ENCODE peak calls at places on chromosomes 5 and 9, in five cellular contexts. B is body of pancreas, Q is osteoblast, N is heart left ventricle, Z is OCI-LY7. I is an unnamed sample. For H3K4me1, the result is how much of the 10 kb centered on the place peaks cover.

GRCh38 chr9:18046068-18046467 is 427.9 kb upstream of the ADAMTSL1 start:
- DNase-seq in Q (no peak), B (no peak), Z (no peak), N (no peak), I (no peak)

GRCh38 chr5:90022711-90023053 is 386.9 kb downstream of the CETN3 start:
- DNase-seq in N (no peak), Q (no peak), Z (no peak), B (no peak), I (no peak)

GRCh38 chr9:85319946-85320345 is 421.8 kb downstream of the AGTPBP1 start:
- DNase-seq in Q (no peak), B (no peak), Z (no peak), N (no peak), I (no peak)

GRCh38 chr5:71586052-71586940 is 844 bp upstream of the MCCC2 start:
- DNase-seq in Q (no peak), B (no peak), Z (peak), N (no peak), I (peak)

GRCh38 chr5:123037104-123037418 is 536 bp upstream of the PPIC start:
- DNase-seq in N (no peak), Q (no peak), B (no peak), Z (no peak), I (no peak)

GRCh38 chr9:112819635-112820496 is 69.3 kb downstream of the SNX30 start:
- DNase-seq in Q (peak), N (peak), Z (peak), B (peak), I (peak)

GRCh38 chr9:38024036-38024681 is 44.9 kb downstream of the SHB start:
- DNase-seq in B (no peak), Q (peak), Z (no peak), N (no peak), I (no peak)

GRCh38 chr5:179914032-179914755 is 6.5 kb upstream of the TBC1D9B start:
- DNase-seq in B (no peak), N (no peak), Q (peak), Z (peak), I (no peak)

GRCh38 chr9:34426340-34427074 is 31.9 kb downstream of the FAM219A start:
- DNase-seq in Z (no peak), Q (no peak), N (no peak), B (no peak), I (no peak)

GRCh38 chr5:128111818-128112448 is 28.4 kb downstream of the SLC12A2 start:
- DNase-seq in B (no peak), Q (peak), N (no peak), Z (no peak), I (no peak)

GRCh38 chr5:179310439-179311090 is 34.7 kb downstream of the ADAMTS2 start:
- DNase-seq in Z (no peak), Q (peak), B (no peak), N (peak), I (no peak)

GRCh38 chr5:91535508-91535907 is 152.4 kb upstream of the ARRDC3 start:
- DNase-seq in Q (no peak), B (no peak), N (no peak), Z (no peak), I (no peak)

GRCh38 chr5:169710675-169711074 is 73.6 kb downstream of the DOCK2 start:
- DNase-seq in Z (no peak), N (no peak), B (no peak), Q (no peak), I (peak)

GRCh38 chr5:151298465-151298864 is 5.1 kb downstream of the SLC36A3 start:
- DNase-seq in Z (no peak), N (no peak), Q (no peak), B (no peak), I (no peak)

GRCh38 chr9:121277518-121278275 is 9.7 kb downstream of the GSN start:
- DNase-seq in N (no peak), Q (peak), Z (no peak), B (no peak), I (no peak)

GRCh38 chr9:125153712-125154367 is 10.5 kb upstream of the SCAI start:
- DNase-seq in Q (no peak), Z (no peak), N (no peak), B (no peak), I (no peak)

GRCh38 chr5:43161244-43161643 is 30.8 kb upstream of the NIM1K start:
- DNase-seq in N (no peak), Q (no peak), B (no peak), Z (no peak), I (no peak)

GRCh38 chr5:135670588-135670987 is 91.8 kb upstream of the CXCL14 start:
- DNase-seq in Q (no peak), Z (no peak), B (no peak), N (no peak), I (no peak)

GRCh38 chr9:81669011-81669739 is 20.2 kb downstream of the TLE1 start:
- DNase-seq in Q (peak), B (no peak), N (no peak), Z (no peak), I (no peak)

GRCh38 chr5:20972419-20972925 is 984.5 kb upstream of the CDH18 start:
- DNase-seq in Z (no peak), B (peak), Q (no peak), N (peak), I (peak)

GRCh38 chr5:32021771-32022170 is 152.3 kb downstream of the GOLPH3 start:
- DNase-seq in N (no peak), B (no peak), Q (no peak), Z (no peak), I (peak)

GRCh38 chr5:32018476-32019436 is 155.4 kb downstream of the GOLPH3 start:
- DNase-seq in N (no peak), B (no peak), Q (no peak), Z (peak), I (no peak)

GRCh38 chr5:32023816-32024215 is 150.3 kb downstream of the GOLPH3 start:
- DNase-seq in N (no peak), Z (no peak), B (no peak), Q (no peak), I (no peak)

GRCh38 chr5:32020271-32020670 is 153.8 kb downstream of the GOLPH3 start:
- DNase-seq in B (no peak), N (no peak), Z (peak), Q (no peak), I (no peak)

DNA sequence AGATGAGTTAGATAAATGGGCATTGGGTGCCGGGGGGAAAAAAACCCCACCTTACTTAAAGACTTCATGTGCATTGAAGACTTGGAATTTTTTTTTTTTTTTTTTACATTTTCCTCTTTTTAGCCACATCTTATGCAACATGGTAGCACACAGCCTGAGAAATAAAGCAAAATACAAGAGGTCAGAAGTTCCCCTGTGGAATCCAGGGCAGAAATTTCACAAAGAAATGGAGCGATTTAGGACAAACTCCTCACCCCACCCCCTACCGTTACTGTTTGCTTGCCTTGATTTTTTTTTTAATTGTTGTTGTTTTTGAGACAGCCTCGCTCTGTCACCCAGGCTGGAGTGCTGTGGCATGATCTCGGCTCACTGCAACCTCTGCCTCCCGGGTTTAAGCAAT is 153.1 kb downstream of the GOLPH3 start:
- DNase-seq in B (no peak), Z (no peak), Q (no peak), N (no peak), I (no peak)
- H3K27ac ChIP-seq in B (no peak), Z (no peak), Q (no peak), N (no peak), I (peak)

GRCh38 chr5:56851258-56851941 is 36.1 kb downstream of the MAP3K1 start:
- DNase-seq in B (peak), Q (no peak), Z (no peak), N (no peak), I (no peak)
- H3K4me1 ChIP-seq in B (half or more), Q (under half), Z (under half), N (half or more), I (under half)

GRCh38 chr5:167835146-167835545 is 456.3 kb upstream of the WWC1 start:
- DNase-seq in Q (peak), Z (no peak), B (no peak), N (no peak), I (no peak)

GRCh38 chr5:167827766-167828165 is 463.7 kb upstream of the WWC1 start:
- DNase-seq in B (no peak), Z (no peak), N (no peak), Q (no peak), I (no peak)

GRCh38 chr5:167839065-167839464 is 452.4 kb upstream of the WWC1 start:
- DNase-seq in N (no peak), Q (no peak), Z (no peak), B (no peak), I (no peak)

GRCh38 chr5:167837127-167837526 is 454.3 kb upstream of the WWC1 start:
- DNase-seq in Q (peak), B (no peak), N (no peak), Z (no peak), I (no peak)

GRCh38 chr5:167833456-167833855 is 458.0 kb upstream of the WWC1 start:
- DNase-seq in Q (no peak), Z (no peak), B (no peak), N (no peak), I (no peak)
- TF ChIP-seq CTCF in Q (no peak), Z (no peak), B (no peak), N (no peak), I (no peak)

DNA sequence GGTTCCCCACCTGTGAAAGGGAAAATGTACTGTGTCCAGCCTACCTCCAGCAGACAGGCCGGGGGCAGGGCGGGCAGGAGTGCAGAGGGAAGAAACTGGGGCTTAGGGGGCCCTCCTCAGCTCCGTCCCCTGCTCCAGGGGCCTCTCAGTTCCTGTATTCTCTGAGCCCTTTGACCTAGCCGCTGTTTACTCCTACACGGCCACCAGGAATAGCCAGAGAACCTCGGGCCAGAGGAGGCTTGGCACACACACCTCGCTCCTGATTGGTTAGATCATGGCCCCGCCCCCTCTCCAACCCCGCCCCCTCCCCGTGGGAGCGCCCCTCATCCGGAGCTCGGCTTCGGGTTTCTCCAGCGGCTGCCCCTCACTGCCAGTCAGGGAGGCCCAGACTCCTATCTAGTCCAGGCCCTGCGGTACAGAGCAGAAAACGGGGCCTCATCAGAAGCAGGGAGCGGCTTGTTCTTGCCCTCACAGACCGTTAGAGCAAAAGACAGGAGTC is 2.2 kb downstream of the ST6GALNAC6 start:
- DNase-seq in B (peak), Z (peak), N (peak), Q (peak), I (peak)
- H3K27ac ChIP-seq in B (peak), Z (no peak), N (peak), Q (peak), I (peak)

GRCh38 chr9:117718701-117719100 is 14.5 kb downstream of the TLR4 start:
- DNase-seq in B (no peak), N (no peak), Q (no peak), Z (no peak), I (no peak)
- H3K4me1 ChIP-seq in B (under half), N (half or more), Q (under half), Z (under half), I (under half)

DNA sequence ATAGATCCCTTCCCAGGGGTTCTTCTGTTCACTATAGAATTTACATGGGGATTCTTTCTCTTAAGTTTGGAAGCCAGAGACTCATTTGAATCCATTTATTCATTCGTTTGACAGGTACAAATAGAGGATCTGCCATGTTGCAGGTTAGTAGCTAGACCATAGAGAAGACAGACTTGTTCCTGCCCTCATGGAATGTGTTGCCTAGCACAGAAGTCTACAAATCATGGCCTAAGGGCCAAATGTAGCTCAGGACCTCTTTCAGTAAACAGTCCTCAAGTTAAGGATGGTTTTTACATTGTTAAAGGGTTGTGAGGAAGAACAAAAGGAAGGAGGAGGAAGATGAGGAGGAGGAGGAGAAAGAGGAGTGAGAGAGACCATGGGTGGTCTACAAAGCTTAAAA is 114.7 kb upstream of the SLC44A1 start:
- DNase-seq in N (no peak), Z (no peak), B (no peak), Q (no peak), I (no peak)
- TF ChIP-seq CTCF in N (no peak), Z (no peak), B (no peak), Q (no peak), I (no peak)

GRCh38 chr9:110936719-110937452 is 101.4 kb downstream of the LPAR1 start:
- DNase-seq in N (no peak), Q (peak), B (no peak), Z (no peak), I (no peak)

GRCh38 chr9:110933350-110934001 is 104.8 kb downstream of the LPAR1 start:
- DNase-seq in B (no peak), Q (no peak), Z (no peak), N (no peak), I (no peak)

GRCh38 chr9:110939053-110939452 is 99.2 kb downstream of the LPAR1 start:
- DNase-seq in Z (no peak), N (no peak), B (no peak), Q (no peak), I (no peak)

GRCh38 chr9:110935829-110936228 is 102.4 kb downstream of the LPAR1 start:
- DNase-seq in N (no peak), Q (no peak), Z (no peak), B (no peak), I (no peak)

DNA sequence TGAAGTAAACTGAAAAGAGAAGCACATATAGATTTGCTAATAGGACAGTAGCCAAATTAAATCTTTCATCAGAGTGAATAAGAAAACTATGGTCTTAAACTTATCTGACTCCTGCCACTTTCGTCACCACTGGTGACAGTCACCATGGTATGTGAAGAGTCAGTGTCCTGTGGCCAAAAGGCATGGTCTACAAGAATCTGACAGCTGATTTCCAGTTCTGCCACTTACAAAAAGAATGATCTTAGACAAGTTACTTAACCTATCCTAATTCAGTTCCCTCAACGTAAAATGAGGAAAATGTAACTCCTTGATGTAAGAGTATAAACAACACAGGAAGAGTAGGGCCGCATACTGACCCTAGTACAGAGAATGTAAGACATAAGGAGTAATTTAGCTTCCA is 102.0 kb downstream of the LPAR1 start:
- DNase-seq in Z (no peak), B (no peak), N (no peak), Q (no peak), I (no peak)
- H3K27ac ChIP-seq in Z (no peak), B (no peak), N (peak), Q (peak), I (no peak)

GRCh38 chr9:35728041-35728971 is 3.7 kb downstream of the TLN1 start:
- DNase-seq in Q (peak), Z (peak), N (peak), B (peak), I (peak)
- H3K4me1 ChIP-seq in Q (half or more), Z (under half), N (half or more), B (under half), I (half or more)

DNA sequence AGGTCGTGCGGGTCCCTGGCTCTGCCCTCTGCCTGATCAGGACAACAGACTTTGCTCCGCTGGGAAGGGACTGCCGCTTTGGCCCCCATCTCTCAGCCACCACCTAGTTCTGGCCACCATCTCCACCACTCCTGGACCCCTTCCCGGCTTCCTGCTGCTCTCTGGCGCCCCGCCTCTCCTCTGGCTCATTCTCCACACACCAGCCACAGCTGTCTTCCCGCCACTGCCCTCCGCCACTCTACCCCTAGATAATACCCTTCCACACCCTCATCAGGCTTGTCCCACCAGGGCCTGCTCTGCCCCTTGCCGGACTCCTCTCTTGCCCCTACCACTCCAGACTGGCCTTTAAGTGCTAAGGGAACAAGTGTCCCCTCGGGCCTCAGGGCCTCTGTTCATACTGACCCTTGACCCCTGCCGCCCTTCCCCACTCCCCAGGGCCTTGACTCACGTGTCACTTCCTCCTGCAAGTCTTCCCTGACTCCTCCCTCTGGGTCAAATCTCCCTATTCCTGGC is 3.0 kb upstream of the CDX1 start:
- DNase-seq in Z (no peak), N (peak), B (peak), Q (peak), I (peak)
- TF ChIP-seq CTCF in Z (no peak), N (no peak), B (no peak), Q (peak), I (no peak)